ENCODE peak calls at places on chromosome 10, in six cellular contexts. E is T-helper 1 cell; W is Karpas-422; K is endothelial cell; V is activated CD8-positive, alpha-beta memory T cell treated with anti-CD3 and anti-CD28 coated beads, Interleukin-2, amount 50 U/mL, for 48 hours; P is NCI-H1105 treated with DMSO at 0.1 percent for 48 hours. I is an unnamed sample.

GRCh38 chr10:110311357-110311949 is 6.7 kb upstream of the SMNDC1 start:
- DNase-seq in E (peak), W (peak), K (peak), V (no peak), P (peak), I (peak)

GRCh38 chr10:111986079-111986478 is 197.5 kb downstream of the GPAM start:
- DNase-seq in E (no peak), W (no peak), K (no peak), V (no peak), P (no peak), I (no peak)

GRCh38 chr10:110107887-110108286 is 99.5 kb upstream of the MXI1 start:
- DNase-seq in E (no peak), W (no peak), K (no peak), V (no peak), P (no peak), I (no peak)

GRCh38 chr10:75512534-75512933 is 81.1 kb downstream of the LRMDA start:
- DNase-seq in E (no peak), W (no peak), K (no peak), V (no peak), P (no peak), I (no peak)

GRCh38 chr10:72254891-72255568 is 18.7 kb upstream of the DDIT4 start:
- DNase-seq in E (no peak), W (no peak), K (peak), V (peak), P (no peak), I (no peak)

GRCh38 chr10:61835069-61835908 is 66.2 kb upstream of the ARID5B start:
- DNase-seq in E (no peak), W (peak), K (peak), V (no peak), P (peak), I (peak)

GRCh38 chr10:79491171-79491835 is 21.0 kb upstream of the EIF5AL1 start:
- DNase-seq in E (no peak), W (peak), K (no peak), V (no peak), P (no peak), I (no peak)

GRCh38 chr10:96370575-96371157 is 11.9 kb upstream of the OPALIN start:
- DNase-seq in E (peak), W (peak), K (peak), V (peak), P (peak), I (peak)

GRCh38 chr10:131218811-131219583 is 92.5 kb downstream of the TCERG1L start:
- DNase-seq in E (no peak), W (no peak), K (no peak), V (no peak), P (no peak), I (no peak)

GRCh38 chr10:4450981-4451501 is 375.0 kb upstream of the AKR1E2 start:
- DNase-seq in E (no peak), W (no peak), K (peak), V (no peak), P (no peak), I (no peak)

GRCh38 chr10:121926669-121927360 is 1.0 kb downstream of the ATE1 start:
- DNase-seq in E (no peak), W (peak), K (no peak), V (no peak), P (no peak), I (peak)

GRCh38 chr10:33774857-33775256 is 440.4 kb upstream of the NRP1 start:
- DNase-seq in E (no peak), W (no peak), K (no peak), V (no peak), P (no peak), I (no peak)

GRCh38 chr10:113297226-113297625 is 255.6 kb upstream of the HABP2 start:
- DNase-seq in E (no peak), W (no peak), K (no peak), V (no peak), P (no peak), I (no peak)

GRCh38 chr10:129689681-129690080 is 222.6 kb downstream of the MGMT start:
- DNase-seq in E (no peak), W (no peak), K (no peak), V (no peak), P (no peak), I (no peak)

GRCh38 chr10:120988751-120989150 is 137.6 kb downstream of the WDR11 start:
- DNase-seq in E (no peak), W (no peak), K (no peak), V (no peak), P (no peak), I (no peak)

GRCh38 chr10:118272090-118272775 is 69.9 kb downstream of the FAM204A start:
- DNase-seq in E (no peak), W (no peak), K (no peak), V (no peak), P (no peak), I (no peak)

GRCh38 chr10:58282615-58283014 is 13.7 kb downstream of the CISD1 start:
- DNase-seq in E (no peak), W (no peak), K (no peak), V (no peak), P (no peak), I (no peak)

GRCh38 chr10:78417425-78418370 is 384.0 kb downstream of the RPS24 start:
- DNase-seq in E (no peak), W (no peak), K (no peak), V (no peak), P (no peak), I (no peak)

GRCh38 chr10:71542476-71542875 is 145.8 kb downstream of the CDH23 start:
- DNase-seq in E (no peak), W (no peak), K (no peak), V (no peak), P (no peak), I (no peak)

GRCh38 chr10:51699475-51700227 is at the start of gene CSTF2T:
- DNase-seq in E (peak), W (peak), K (peak), V (peak), P (peak), I (peak)

GRCh38 chr10:129730272-129730992 is 233.6 kb downstream of the EBF3 start:
- DNase-seq in E (no peak), W (no peak), K (no peak), V (no peak), P (no peak), I (no peak)

GRCh38 chr10:58641708-58642107 is 129.0 kb downstream of the BICC1 start:
- DNase-seq in E (no peak), W (no peak), K (no peak), V (no peak), P (no peak), I (no peak)

GRCh38 chr10:60816624-60817023 is 38.3 kb downstream of the CDK1 start:
- DNase-seq in E (peak), W (peak), K (peak), V (no peak), P (peak), I (peak)

GRCh38 chr10:114453576-114453975 is 49.3 kb upstream of the AFAP1L2 start:
- DNase-seq in E (no peak), W (no peak), K (no peak), V (no peak), P (no peak), I (no peak)

GRCh38 chr10:88964360-88964759 is 11.8 kb upstream of the ACTA2 start:
- DNase-seq in E (no peak), W (no peak), K (no peak), V (no peak), P (no peak), I (no peak)

GRCh38 chr10:9999627-10000026 is 1018.0 kb upstream of the CELF2 start:
- DNase-seq in E (no peak), W (no peak), K (no peak), V (no peak), P (no peak), I (no peak)

I was measured in NAMALWA.